ENCODE peak calls at places on chromosome X, in five cellular contexts. T is breast epithelium, L is astrocyte of the spinal cord, P is GM06990, W is GM23338. Q is an unnamed sample.

GRCh38 chrX:47358387-47359065 is 11.9 kb upstream of the ZNF157 start:
- DNase-seq in T (no peak), L (no peak), P (no peak), W (no peak), Q (no peak)

GRCh38 chrX:54748626-54749025 is 49.4 kb downstream of the ITIH6 start:
- DNase-seq in T (no peak), L (no peak), P (no peak), W (no peak), Q (no peak)

GRCh38 chrX:136687457-136687856 is 39.5 kb downstream of the CD40LG start:
- DNase-seq in T (no peak), L (no peak), P (no peak), W (no peak), Q (no peak)

GRCh38 chrX:106862972-106863688 is 40.0 kb downstream of the RIPPLY1 start:
- DNase-seq in T (no peak), L (no peak), P (peak), W (peak), Q (no peak)

GRCh38 chrX:46754450-46755075 is 4.4 kb downstream of the SLC9A7 start:
- DNase-seq in T (no peak), L (no peak), P (peak), W (peak), Q (no peak)

GRCh38 chrX:36640232-36640631 is 367.9 kb upstream of the FAM47C start:
- DNase-seq in T (no peak), L (no peak), P (no peak), W (no peak), Q (no peak)

GRCh38 chrX:331145-331771 is 12.7 kb upstream of the GTPBP6 start:
- DNase-seq in T (no peak), L (peak), P (no peak), W (peak), Q (no peak)

GRCh38 chrX:93404121-93404520 is 269.3 kb downstream of the NAP1L3 start:
- DNase-seq in T (no peak), L (no peak), P (no peak), W (no peak), Q (no peak)

GRCh38 chrX:37809970-37810369 is 30.1 kb downstream of the CYBB start:
- DNase-seq in T (no peak), L (no peak), P (no peak), W (no peak), Q (no peak)

GRCh38 chrX:18448416-18448815 is 23.0 kb downstream of the CDKL5 start:
- DNase-seq in T (no peak), L (peak), P (no peak), W (no peak), Q (no peak)

GRCh38 chrX:119477812-119478232 is 9.6 kb downstream of the SLC25A5 start:
- DNase-seq in T (no peak), L (peak), P (no peak), W (no peak), Q (no peak)

GRCh38 chrX:155070663-155070974 is 317 bp downstream of the CMC4 start:
- DNase-seq in T (no peak), L (no peak), P (no peak), W (no peak), Q (no peak)

GRCh38 chrX:48908600-48908999 is 2.8 kb downstream of the SLC35A2 start:
- DNase-seq in T (no peak), L (no peak), P (no peak), W (no peak), Q (no peak)

GRCh38 chrX:131032646-131033230 is 25.4 kb upstream of the ARHGAP36 start:
- DNase-seq in T (no peak), L (no peak), P (no peak), W (no peak), Q (no peak)

GRCh38 chrX:31110657-31111056 is 38.8 kb upstream of the FTHL17 start:
- DNase-seq in T (no peak), L (no peak), P (no peak), W (no peak), Q (no peak)

GRCh38 chrX:106612403-106612789 is 618 bp downstream of the RADX start:
- DNase-seq in T (no peak), L (peak), P (no peak), W (peak), Q (no peak)

GRCh38 chrX:989959-990510 is 222.4 kb downstream of the CRLF2 start:
- DNase-seq in T (peak), L (peak), P (peak), W (no peak), Q (peak)

DNA sequence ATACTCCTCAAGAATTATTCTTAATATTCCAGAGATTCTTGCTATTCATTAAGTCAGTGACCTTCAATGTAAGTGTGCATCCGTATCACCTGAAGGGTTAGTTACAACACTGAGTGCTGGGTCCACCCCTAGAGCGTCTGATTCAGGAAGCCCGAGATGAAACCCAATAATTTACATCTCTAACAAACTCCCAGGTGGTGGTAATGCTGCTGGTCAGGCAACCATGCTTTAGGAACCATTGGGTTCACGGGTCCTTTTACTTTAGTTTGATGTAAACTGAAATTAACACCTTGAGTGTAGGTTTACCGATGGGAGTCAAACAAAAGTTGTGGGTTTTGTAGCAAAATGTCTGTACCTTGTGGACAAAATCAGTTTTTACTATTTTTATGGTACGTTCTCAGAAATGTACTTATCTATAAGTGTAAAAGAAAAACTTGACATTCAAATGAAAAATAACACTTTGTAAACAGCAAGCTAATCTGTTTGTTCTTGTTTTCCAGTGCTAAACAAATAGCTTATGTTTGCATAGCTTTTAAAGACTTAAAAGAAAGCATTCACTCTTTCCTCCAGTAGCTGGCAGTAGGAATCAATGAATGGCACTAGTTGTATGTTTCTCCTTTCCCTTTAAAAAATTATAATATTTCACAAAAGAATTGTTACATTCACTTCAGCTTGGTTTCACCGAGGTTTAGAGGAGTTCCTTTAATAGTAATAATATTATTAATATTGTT is 32.7 kb downstream of the ACE2 start:
- DNase-seq in T (no peak), L (no peak), P (no peak), W (peak), Q (no peak)
- TF ChIP-seq CTCF in T (no peak), L (peak), P (peak), W (peak), Q (no peak)

GRCh38 chrX:148771440-148771839 is 271.0 kb downstream of the AFF2 start:
- DNase-seq in T (no peak), L (peak), P (no peak), W (no peak), Q (no peak)
- H3K4me3 ChIP-seq in T (no peak), L (no peak), P (no peak), W (no peak), Q (no peak)

DNA sequence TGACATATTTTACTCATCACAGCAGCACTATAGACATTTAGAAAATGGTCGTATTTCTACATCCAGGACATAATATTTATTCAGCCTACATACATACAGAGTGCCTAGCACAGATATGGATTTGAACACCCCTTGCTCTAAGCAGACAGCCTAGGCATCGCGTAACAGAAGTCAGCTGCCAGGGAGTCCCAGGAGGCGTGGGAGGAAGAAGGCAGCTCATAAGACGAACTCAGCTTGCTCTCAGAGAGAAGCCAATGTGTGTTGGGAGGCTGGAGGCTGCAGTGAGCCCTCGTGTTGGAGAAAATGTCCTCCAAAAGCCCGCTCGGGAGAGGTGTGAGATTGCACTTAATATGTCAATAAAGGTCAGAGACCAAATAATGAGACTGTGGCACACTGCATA is 131.6 kb downstream of the BCOR start:
- DNase-seq in T (no peak), L (no peak), P (no peak), W (no peak), Q (no peak)
- TF ChIP-seq CTCF in T (no peak), L (no peak), P (no peak), W (no peak), Q (no peak)

GRCh38 chrX:150409964-150410363 is 46.8 kb downstream of the MAMLD1 start:
- DNase-seq in T (no peak), L (no peak), P (no peak), W (no peak), Q (no peak)

GRCh38 chrX:150414228-150414627 is 51.1 kb downstream of the MAMLD1 start:
- DNase-seq in T (no peak), L (no peak), P (no peak), W (no peak), Q (no peak)

GRCh38 chrX:150410513-150410912 is 47.4 kb downstream of the MAMLD1 start:
- DNase-seq in T (no peak), L (no peak), P (no peak), W (no peak), Q (no peak)

GRCh38 chrX:150409486-150409885 is 46.4 kb downstream of the MAMLD1 start:
- DNase-seq in T (no peak), L (no peak), P (no peak), W (no peak), Q (no peak)

DNA sequence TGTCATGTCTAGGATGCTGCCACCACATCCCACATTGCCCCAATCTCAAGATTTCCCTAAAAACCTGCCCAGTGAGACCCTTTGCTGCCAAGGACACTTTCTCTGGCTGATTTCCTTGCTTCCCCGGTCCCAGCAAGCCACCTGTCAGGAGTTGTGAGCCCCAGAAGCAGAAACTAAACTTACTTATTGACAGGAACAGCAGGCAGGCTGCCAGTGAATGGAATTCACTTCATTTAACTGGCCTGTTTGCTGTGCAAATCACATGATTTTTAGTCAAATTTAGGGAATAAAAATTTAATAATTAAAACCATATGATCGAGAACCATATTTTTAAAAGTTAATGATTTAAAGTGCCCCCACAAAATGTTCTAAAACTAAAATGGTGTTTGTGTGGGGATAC is 48.5 kb downstream of the MAMLD1 start:
- DNase-seq in T (no peak), L (no peak), P (no peak), W (no peak), Q (no peak)
- H3K4me3 ChIP-seq in T (no peak), L (no peak), P (no peak), W (no peak), Q (no peak)

Q was measured in HFF-Myc.